ENCODE peak calls at places on chromosomes 2 and 18, in nine cellular contexts. Z is activated T-cell treated with anti-CD3 and anti-CD28 coated beads for 1 hour; B is activated effector memory CD4-positive, alpha-beta T cell treated with anti-CD3 and anti-CD28 coated beads, Interleukin-2, amount 50 U/mL, for 16 hours; S is activated CD4-positive, alpha-beta T cell treated with anti-CD3 and anti-CD28 coated beads for 24 hours; T is Calu3; F is activated T-helper 1 cell treated with anti-CD3 and anti-CD28 coated beads, Interleukin-2, amount 50 U/mL, for 16 hours; M is KBM-7; H is dermis blood vessel endothelial cell; G is activated CD4-positive, CD25-positive, alpha-beta regulatory T cell. Q is an unnamed sample.

GRCh38 chr2:195009202-195009601 is 647.8 kb upstream of the SLC39A10 start:
- DNase-seq in F (no peak), B (no peak), H (no peak), Z (no peak), M (no peak), T (no peak), S (no peak), G (no peak), Q (no peak)

GRCh38 chr2:5077479-5078089 is 614.6 kb upstream of the SOX11 start:
- DNase-seq in F (no peak), M (no peak), T (no peak), Z (no peak), H (peak; percentile 52), S (no peak), B (no peak), G (no peak), Q (no peak)

GRCh38 chr2:97816411-97816810 is 103.0 kb downstream of the ZAP70 start:
- DNase-seq in Z (no peak), F (no peak), M (no peak), G (no peak), H (no peak), B (no peak), T (no peak), S (no peak), Q (no peak)

GRCh38 chr2:102620367-102620766 is 1.0 kb downstream of the SLC9A2 start:
- DNase-seq in H (no peak), M (no peak), G (no peak), B (no peak), F (no peak), S (no peak), T (peak; percentile 61), Z (no peak), Q (no peak)

GRCh38 chr2:32824415-32824814 is 122.3 kb upstream of the LTBP1 start:
- DNase-seq in F (no peak), T (no peak), H (no peak), B (no peak), S (no peak), Z (no peak), G (no peak), M (no peak), Q (no peak)

GRCh38 chr2:106536490-106536889 is 49.3 kb downstream of the CD8B2 start:
- DNase-seq in M (no peak), Z (no peak), T (no peak), S (no peak), B (no peak), H (no peak), G (no peak), F (no peak), Q (no peak)

GRCh38 chr2:36705326-36706020 is 9.0 kb downstream of the VIT start:
- DNase-seq in F (no peak), G (no peak), M (no peak), T (no peak), Z (no peak), H (no peak), S (no peak), B (no peak), Q (no peak)

GRCh38 chr2:150141241-150142001 is 346.0 kb downstream of the RND3 start:
- DNase-seq in F (no peak), M (no peak), G (no peak), Z (no peak), B (no peak), T (no peak), H (peak; percentile 91), S (no peak), Q (no peak)

GRCh38 chr2:158665536-158666302 is 129.4 kb upstream of the DAPL1 start:
- DNase-seq in S (no peak), B (no peak), T (no peak), F (no peak), M (no peak), H (peak; percentile 20), Z (no peak), G (no peak), Q (no peak)

GRCh38 chr2:127770973-127771735 is 39.8 kb downstream of the WDR33 start:
- DNase-seq in M (no peak), Z (no peak), H (peak; percentile 85), G (no peak), B (no peak), F (no peak), S (no peak), T (no peak), Q (no peak)

GRCh38 chr18:58257461-58257860 is 213.4 kb downstream of the NEDD4L start:
- DNase-seq in T (no peak), F (no peak), H (no peak), M (peak; percentile 1), Z (no peak), S (no peak), B (no peak), G (no peak), Q (no peak)

GRCh38 chr2:196316050-196316430 is 144.7 kb upstream of the STK17B start:
- DNase-seq in H (no peak), B (no peak), S (no peak), Z (no peak), M (no peak), F (no peak), G (no peak), T (no peak), Q (no peak)

GRCh38 chr18:3321133-3321812 is 59.3 kb downstream of the MYL12B start:
- DNase-seq in S (no peak), F (no peak), G (no peak), Z (no peak), H (peak; percentile 97), T (peak; percentile 77), B (no peak), M (no peak), Q (no peak)

GRCh38 chr2:10781746-10782145 is 30.8 kb downstream of the PDIA6 start:
- DNase-seq in F (no peak), T (no peak), H (no peak), B (peak; percentile 36), G (no peak), S (no peak), Z (no peak), M (no peak), Q (no peak)

GRCh38 chr18:30132959-30133358 is 909.6 kb downstream of the DSC3 start:
- DNase-seq in H (no peak), F (no peak), S (no peak), M (no peak), T (no peak), G (no peak), Z (no peak), B (no peak), Q (no peak)

GRCh38 chr18:67710639-67711038 is 194.1 kb upstream of the DSEL start:
- DNase-seq in G (no peak), H (peak; percentile 1), B (no peak), M (peak; percentile 1), F (no peak), Z (no peak), T (peak; percentile 20), S (no peak), Q (no peak)

GRCh38 chr2:235843591-235844395 is 324.4 kb downstream of the GBX2 start:
- DNase-seq in Z (no peak), T (no peak), G (no peak), H (no peak), M (no peak), S (no peak), F (no peak), B (peak; percentile 47), Q (no peak)

GRCh38 chr2:96760036-96760985 is at the start of gene CNNM4:
- DNase-seq in H (peak; percentile 93), F (peak; percentile 83), Z (peak; percentile 86), G (peak; percentile 80), T (peak; percentile 93), M (peak; percentile 95), B (peak; percentile 97), S (peak; percentile 83), Q (peak; percentile 79)

GRCh38 chr2:180706694-180707093 is 273.7 kb upstream of the UBE2E3 start:
- DNase-seq in T (no peak), G (no peak), Z (no peak), B (no peak), S (no peak), H (no peak), F (no peak), M (no peak), Q (no peak)

GRCh38 chr2:167832840-167833239 is 414.6 kb downstream of the STK39 start:
- DNase-seq in B (no peak), F (no peak), T (no peak), Z (no peak), H (no peak), M (no peak), G (no peak), S (no peak), Q (no peak)

GRCh38 chr18:78603584-78603983 is 376.0 kb upstream of the SALL3 start:
- DNase-seq in M (no peak), Z (no peak), F (no peak), G (no peak), B (no peak), S (no peak), T (no peak), H (no peak), Q (no peak)

Q was measured in stimulated activated CD4-positive, alpha-beta T cell treated with anti-CD3 and anti-CD28 coated beads, Interleukin-1b, Interleukin-23, amount 100 ng/mL, for 1 hour.